ENCODE peak calls at places on chromosomes 1 and 21, in seven cellular contexts. A, N, X, K, B, Z and F are unnamed samples.

GRCh38 chr1:47865881-47866535 is 131.2 kb downstream of the TRABD2B start:
- DNase-seq in A (peak), N (no peak), X (no peak), K (no peak), B (no peak), Z (no peak), F (no peak)

GRCh38 chr1:109091196-109092193 is 931 bp downstream of the TMEM167B start:
- DNase-seq in A (peak), N (peak), X (peak), K (no peak), B (no peak), Z (peak), F (no peak)

GRCh38 chr1:209560529-209560928 is 23.0 kb upstream of the CAMK1G start:
- DNase-seq in A (no peak), N (no peak), X (no peak), K (no peak), B (no peak), Z (no peak), F (no peak)

GRCh38 chr1:209601809-209602657 is 18.5 kb downstream of the CAMK1G start:
- DNase-seq in A (peak), N (peak), X (peak), K (peak), B (no peak), Z (peak), F (peak)

GRCh38 chr1:233993651-233994050 is 89.2 kb downstream of the SLC35F3 start:
- DNase-seq in A (no peak), N (no peak), X (no peak), K (no peak), B (no peak), Z (no peak), F (no peak)

GRCh38 chr1:35178874-35179380 is 14.0 kb downstream of the SFPQ start:
- DNase-seq in A (peak), N (no peak), X (no peak), K (no peak), B (no peak), Z (no peak), F (no peak)

GRCh38 chr1:201647094-201647493 is 108.2 kb downstream of the NAV1 start:
- DNase-seq in A (no peak), N (no peak), X (no peak), K (no peak), B (no peak), Z (no peak), F (no peak)

GRCh38 chr1:168631671-168632400 is 55.4 kb downstream of the XCL1 start:
- DNase-seq in A (peak), N (no peak), X (no peak), K (no peak), B (no peak), Z (no peak), F (no peak)

GRCh38 chr1:180911640-180912161 is 996 bp upstream of the KIAA1614 start:
- DNase-seq in A (peak), N (no peak), X (peak), K (no peak), B (no peak), Z (no peak), F (no peak)

GRCh38 chr1:24111998-24112380 is at the start of gene MYOM3:
- DNase-seq in A (no peak), N (no peak), X (no peak), K (no peak), B (no peak), Z (no peak), F (no peak)

GRCh38 chr21:46183910-46184624 is at the start of gene SPATC1L:
- DNase-seq in A (peak), N (peak), X (peak), K (peak), B (peak), Z (peak), F (peak)

GRCh38 chr1:55696891-55697290 is 481.7 kb upstream of the USP24 start:
- DNase-seq in A (no peak), N (no peak), X (no peak), K (no peak), B (no peak), Z (no peak), F (no peak)

GRCh38 chr1:104392552-104392951 is 642.9 kb downstream of the AMY1C start:
- DNase-seq in A (no peak), N (no peak), X (no peak), K (no peak), B (no peak), Z (no peak), F (no peak)

GRCh38 chr1:3995141-3995780 is 95.2 kb upstream of the C1orf174 start:
- DNase-seq in A (no peak), N (no peak), X (no peak), K (no peak), B (no peak), Z (no peak), F (no peak)

GRCh38 chr1:188826800-188827199 is 1650.9 kb downstream of the BRINP3 start:
- DNase-seq in A (no peak), N (no peak), X (no peak), K (no peak), B (no peak), Z (no peak), F (no peak)

GRCh38 chr1:39574646-39575045 is 1.9 kb downstream of the PABPC4 start:
- DNase-seq in A (peak), N (peak), X (no peak), K (no peak), B (no peak), Z (peak), F (no peak)

GRCh38 chr1:41664861-41665640 is 180.6 kb upstream of the EDN2 start:
- DNase-seq in A (peak), N (no peak), X (peak), K (no peak), B (no peak), Z (peak), F (no peak)

GRCh38 chr1:66283583-66284041 is 250.3 kb upstream of the SGIP1 start:
- DNase-seq in A (no peak), N (no peak), X (no peak), K (no peak), B (no peak), Z (peak), F (no peak)

GRCh38 chr1:30371888-30372791 is 351.2 kb downstream of the MATN1 start:
- DNase-seq in A (no peak), N (no peak), X (no peak), K (no peak), B (no peak), Z (no peak), F (no peak)

GRCh38 chr1:42469727-42470126 is 6.6 kb downstream of the CCDC30 start:
- DNase-seq in A (no peak), N (no peak), X (no peak), K (no peak), B (no peak), Z (no peak), F (no peak)

GRCh38 chr1:104856091-104856490 is 1106.4 kb downstream of the AMY1C start:
- DNase-seq in A (no peak), N (no peak), X (no peak), K (no peak), B (no peak), Z (no peak), F (no peak)

GRCh38 chr1:213014642-213015041 is 1.0 kb downstream of the ANGEL2 start:
- DNase-seq in A (peak), N (peak), X (peak), K (no peak), B (no peak), Z (no peak), F (no peak)

GRCh38 chr1:32105338-32105737 is 2.5 kb upstream of the KPNA6 start:
- DNase-seq in A (no peak), N (no peak), X (no peak), K (no peak), B (no peak), Z (no peak), F (no peak)

GRCh38 chr1:175179837-175180590 is 12.6 kb downstream of the KIAA0040 start:
- DNase-seq in A (no peak), N (no peak), X (no peak), K (no peak), B (no peak), Z (no peak), F (no peak)

GRCh38 chr1:234505774-234506114 is 26.8 kb upstream of the TARBP1 start:
- DNase-seq in A (no peak), N (no peak), X (peak), K (no peak), B (no peak), Z (peak), F (no peak)

GRCh38 chr21:37087188-37087587 is 14.1 kb downstream of the TTC3 start:
- DNase-seq in A (peak), N (peak), X (peak), K (no peak), B (no peak), Z (peak), F (no peak)
- TF ChIP-seq CTCF in A (peak), N (peak), X (peak), K (no peak), B (peak), Z (peak), F (peak)

GRCh38 chr1:38500352-38500751 is 359.2 kb downstream of the RRAGC start:
- DNase-seq in A (no peak), N (no peak), X (peak), K (peak), B (no peak), Z (no peak), F (no peak)
- TF ChIP-seq CTCF in A (peak), N (no peak), X (peak), K (peak), B (peak), Z (peak), F (peak)

GRCh38 chr1:153922076-153922837 is 515 bp downstream of the GATAD2B start:
- DNase-seq in A (peak), N (peak), X (no peak), K (peak), B (peak), Z (no peak), F (no peak)
- TF ChIP-seq CTCF in A (peak), N (no peak), X (no peak), K (no peak), B (no peak), Z (peak), F (peak)

GRCh38 chr1:153568367-153569099 is 2.9 kb upstream of the S100A2 start:
- DNase-seq in A (peak), N (peak), X (peak), K (peak), B (peak), Z (peak), F (peak)

GRCh38 chr1:153571706-153572105 is 6.1 kb upstream of the S100A2 start:
- DNase-seq in A (no peak), N (no peak), X (no peak), K (no peak), B (no peak), Z (no peak), F (no peak)

GRCh38 chr1:153572569-153573015 is 6.9 kb upstream of the S100A2 start:
- DNase-seq in A (peak), N (peak), X (peak), K (no peak), B (peak), Z (peak), F (peak)

GRCh38 chr1:153569465-153569864 is 3.8 kb upstream of the S100A2 start:
- DNase-seq in A (no peak), N (no peak), X (no peak), K (no peak), B (no peak), Z (no peak), F (no peak)

GRCh38 chr1:153570874-153571273 is 5.2 kb upstream of the S100A2 start:
- DNase-seq in A (peak), N (no peak), X (no peak), K (no peak), B (no peak), Z (no peak), F (no peak)
- TF ChIP-seq CTCF in A (no peak), N (no peak), X (no peak), K (no peak), B (no peak), Z (no peak), F (no peak)

DNA sequence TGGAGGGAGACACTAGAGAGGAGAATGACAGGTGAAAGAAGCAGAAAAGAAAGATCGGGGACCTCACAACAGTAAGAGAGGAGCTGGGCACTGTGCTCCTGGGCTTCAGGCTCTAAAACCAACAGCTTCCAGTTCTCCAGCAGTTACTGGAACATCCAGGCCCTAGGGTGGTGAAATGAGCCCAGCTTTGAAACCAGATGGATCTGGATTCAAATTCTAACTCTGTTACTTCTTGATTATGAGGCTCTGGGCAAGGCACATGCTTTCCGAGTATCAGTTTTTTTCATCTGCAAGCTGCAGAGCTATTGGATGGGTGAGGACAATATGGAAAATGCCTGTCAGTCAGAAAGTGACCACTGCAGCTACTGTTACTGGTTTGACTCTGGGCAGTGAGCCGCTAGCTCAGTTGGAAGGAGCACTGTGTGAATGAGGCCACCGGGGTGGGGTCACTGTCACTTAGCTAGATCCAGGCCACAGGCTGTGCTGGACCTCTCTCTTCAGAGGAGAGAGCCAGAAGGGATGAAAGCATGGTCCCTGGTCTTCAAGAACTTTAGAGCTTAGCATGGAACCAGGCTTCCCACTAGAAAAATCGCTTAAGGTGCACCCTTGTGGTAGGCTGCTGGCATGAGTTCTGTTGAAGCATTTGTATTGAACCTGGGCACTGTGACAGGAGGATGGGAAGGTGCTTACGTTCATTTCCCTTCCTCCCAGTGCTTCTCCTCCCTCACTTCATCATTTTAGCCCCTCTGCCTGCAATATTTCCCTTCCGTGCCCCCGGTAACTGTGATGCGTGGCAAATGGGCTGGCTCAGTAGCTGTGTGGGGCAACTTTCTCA is 12.2 kb downstream of the PLEKHO1 start:
- DNase-seq in A (peak), N (no peak), X (peak), K (no peak), B (no peak), Z (no peak), F (no peak)
- TF ChIP-seq CTCF in A (no peak), N (no peak), X (peak), K (no peak), B (no peak), Z (no peak), F (no peak)

GRCh38 chr1:204600968-204601367 is 84.6 kb downstream of the LRRN2 start:
- DNase-seq in A (no peak), N (no peak), X (no peak), K (no peak), B (no peak), Z (no peak), F (no peak)
- TF ChIP-seq CTCF in A (no peak), N (no peak), X (peak), K (peak), B (no peak), Z (peak), F (no peak)